ENCODE peak calls at places on chromosomes 4 and X, in nine cellular contexts. E, Z, M, U, Q, T, A, R and G are unnamed samples.

GRCh38 chr4:17094811-17095210 is 196.4 kb upstream of the LDB2 start:
- DNase-seq in R (no peak), U (no peak), M (no peak), Z (no peak), E (no peak), T (no peak), Q (no peak), A (no peak), G (no peak)

GRCh38 chr4:111847256-111848108 is 297.8 kb upstream of the FAM241A start:
- DNase-seq in E (no peak), T (no peak), Z (no peak), M (no peak), A (peak; percentile 8), Q (no peak), U (no peak), R (no peak), G (no peak)

GRCh38 chr4:126718161-126718560 is 914.6 kb upstream of the INTU start:
- DNase-seq in Z (no peak), U (no peak), M (no peak), E (no peak), R (no peak), Q (no peak), A (peak; percentile 5), T (peak; percentile 47), G (no peak)

GRCh38 chr4:124936427-124936826 is 223.9 kb upstream of the ANKRD50 start:
- DNase-seq in Q (peak; percentile 17), R (no peak), E (no peak), T (peak; percentile 52), M (peak; percentile 36), Z (no peak), A (no peak), U (no peak), G (no peak)

GRCh38 chrX:68703849-68704248 is 56.4 kb downstream of the STARD8 start:
- DNase-seq in Z (no peak), U (no peak), T (no peak), Q (no peak), R (no peak), A (no peak), M (no peak), E (no peak), G (no peak)

GRCh38 chrX:67328496-67328895 is 215.3 kb upstream of the AR start:
- DNase-seq in T (no peak), Z (no peak), M (no peak), E (no peak), Q (no peak), U (no peak), A (no peak), R (no peak), G (no peak)

GRCh38 chr4:6360385-6360784 is 90.7 kb downstream of the WFS1 start:
- DNase-seq in T (no peak), R (peak; percentile 72), A (no peak), Z (peak; percentile 34), U (no peak), E (no peak), M (no peak), Q (no peak), G (no peak)

GRCh38 chr4:62408467-62408866 is 1208.3 kb downstream of the ADGRL3 start:
- DNase-seq in A (no peak), Q (no peak), U (no peak), T (no peak), M (no peak), R (no peak), Z (no peak), E (no peak), G (no peak)

GRCh38 chr4:169103966-169104412 is 93.9 kb upstream of the CBR4 start:
- DNase-seq in T (no peak), Z (no peak), R (peak; percentile 64), A (no peak), Q (peak; percentile 14), E (no peak), M (no peak), U (no peak), G (no peak)

GRCh38 chrX:134625315-134625718 is 33.0 kb downstream of the PLAC1 start:
- DNase-seq in M (no peak), T (no peak), Q (peak; percentile 37), Z (no peak), E (no peak), R (no peak), A (no peak), U (no peak), G (no peak)

GRCh38 chr4:128358903-128359260 is 71.3 kb upstream of the PGRMC2 start:
- DNase-seq in M (no peak), T (no peak), A (no peak), E (no peak), Z (no peak), R (no peak), U (no peak), Q (no peak), G (no peak)